ENCODE peak calls at places on chromosomes 16 and 17, in seven cellular contexts. G is HCT116, D is GM12878, C is A549, V is H1, H is K562, M is HepG2. Y is an unnamed sample.

GRCh38 chr17:68809148-68809547 is 146.0 kb downstream of the ABCA8 start:
- DNase-seq in M (no peak), G (no peak), D (no peak), C (no peak), H (no peak), V (no peak), Y (no peak)

GRCh38 chr17:82283208-82283749 is 9.8 kb upstream of the CSNK1D start:
- DNase-seq in M (no peak), C (peak; percentile 69), V (no peak), H (no peak), D (no peak), G (no peak), Y (peak; percentile 93)

GRCh38 chr17:77072670-77073069 is 68.1 kb upstream of the SEC14L1 start:
- DNase-seq in V (no peak), D (no peak), G (no peak), H (peak; percentile 79), M (no peak), C (no peak), Y (no peak)

GRCh38 chr17:32487460-32488176 is 825 bp downstream of the CDK5R1 start:
- DNase-seq in D (no peak), G (no peak), M (no peak), V (no peak), H (peak; percentile 37), C (peak; percentile 31), Y (no peak)

GRCh38 chr17:5585814-5586558 is 1.7 kb upstream of the NLRP1 start:
- DNase-seq in C (no peak), H (no peak), G (no peak), M (no peak), D (peak; percentile 51), V (no peak), Y (peak; percentile 31)

GRCh38 chr17:40772101-40772500 is at the start of gene KRT26:
- DNase-seq in H (no peak), D (no peak), V (no peak), G (no peak), M (no peak), C (no peak), Y (no peak)

GRCh38 chr17:77675411-77675810 is 283.1 kb upstream of the TNRC6C start:
- DNase-seq in C (no peak), H (no peak), V (no peak), M (no peak), G (no peak), D (no peak), Y (no peak)

GRCh38 chr16:84518804-84519341 is 14.4 kb upstream of the MEAK7 start:
- DNase-seq in H (no peak), M (no peak), D (no peak), C (no peak), V (no peak), G (no peak), Y (no peak)

GRCh38 chr17:74027539-74027938 is 175.9 kb upstream of the RPL38 start:
- DNase-seq in C (no peak), V (no peak), D (no peak), G (no peak), H (no peak), M (no peak), Y (no peak)

GRCh38 chr17:2222901-2223616 is 80.5 kb downstream of the SMG6 start:
- DNase-seq in C (no peak), V (no peak), G (no peak), D (peak; percentile 81), M (no peak), H (no peak), Y (peak; percentile 80)

DNA sequence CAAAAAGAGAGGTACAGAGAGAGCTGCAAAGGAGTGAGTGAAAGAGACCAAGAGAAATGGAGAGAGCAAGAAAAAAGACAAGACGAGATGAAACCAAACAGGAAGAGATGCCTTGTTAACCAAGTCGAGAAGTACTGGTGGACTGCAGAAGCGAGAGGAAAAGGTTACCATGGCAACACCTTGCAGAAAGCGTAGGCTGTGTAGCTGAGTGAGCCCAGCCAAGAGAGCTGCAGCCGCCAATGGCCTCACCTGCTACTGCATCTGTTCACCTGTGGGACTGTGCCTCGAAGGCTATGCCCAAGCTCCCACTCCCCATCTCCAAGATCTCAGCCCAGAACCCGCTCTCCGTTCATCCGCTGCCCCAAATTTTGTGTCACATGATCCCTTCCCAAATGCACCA is 161.3 kb downstream of the SLC39A11 start:
- DNase-seq in M (no peak), D (peak; percentile 25), H (no peak), C (no peak), G (no peak), V (no peak), Y (no peak)
- TF ChIP-seq CEBPB in M (no peak), D (no peak), H (no peak), C (no peak), G (no peak), V (no peak), Y (no peak)

DNA sequence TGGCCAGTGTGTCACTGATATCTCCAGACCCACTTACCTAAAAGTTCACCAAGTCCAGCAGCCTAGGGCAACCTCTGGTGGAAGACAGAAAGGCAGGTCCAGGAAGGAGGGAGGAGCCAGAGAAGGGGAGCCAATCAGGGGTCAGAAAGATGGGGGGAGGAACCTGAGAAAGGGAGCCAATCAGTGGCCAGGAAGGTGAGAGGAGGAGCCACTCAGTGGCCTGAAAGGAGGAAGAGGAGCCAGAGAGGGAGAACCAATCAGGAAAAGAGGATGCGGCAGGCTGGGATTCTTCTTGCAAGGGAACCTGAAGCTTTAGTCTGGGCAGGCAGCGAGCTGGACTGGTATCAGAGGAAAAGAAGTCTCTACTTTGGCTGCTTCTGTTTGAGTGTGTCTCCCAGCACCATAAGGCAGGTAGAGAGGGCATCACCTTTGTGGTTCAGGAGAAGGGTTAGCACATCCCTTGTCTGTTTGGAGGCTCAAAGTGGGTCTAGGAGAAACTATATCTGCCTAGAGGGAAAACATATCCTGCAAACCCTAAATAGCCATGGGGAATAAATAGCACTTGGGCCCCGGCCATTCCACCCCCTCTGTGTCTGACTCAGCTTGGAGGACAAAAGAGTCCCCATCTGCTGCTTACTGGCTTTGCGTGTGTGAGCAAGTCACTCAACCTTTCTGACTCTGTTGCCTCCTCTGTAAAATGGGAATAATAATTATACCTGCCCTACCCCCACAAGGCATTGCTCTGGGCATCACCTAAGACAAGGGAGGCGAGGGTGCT is 43.4 kb upstream of the CRHR1 start:
- DNase-seq in D (no peak), C (peak; percentile 63), H (peak; percentile 93), G (peak; percentile 89), M (peak; percentile 35), V (peak; percentile 53), Y (peak; percentile 13)
- TF ChIP-seq CEBPB in D (no peak), C (no peak), H (no peak), G (no peak), M (no peak), V (no peak), Y (no peak)

GRCh38 chr16:24844101-24845030 is 1.4 kb upstream of the SLC5A11 start:
- DNase-seq in H (peak; percentile 91), C (peak; percentile 93), M (peak; percentile 90), G (peak; percentile 42), V (no peak), D (no peak), Y (peak; percentile 28)
- TF ChIP-seq CEBPB in H (no peak), C (peak; percentile 31), M (no peak), G (no peak), V (no peak), D (no peak), Y (no peak)

GRCh38 chr17:64507418-64507766 is 615 bp downstream of the CEP95 start:
- DNase-seq in V (no peak), M (peak; percentile 76), G (no peak), C (peak; percentile 76), D (no peak), H (peak; percentile 47), Y (peak; percentile 68)
- TF ChIP-seq CEBPB in V (no peak), M (no peak), G (no peak), C (no peak), D (no peak), H (no peak), Y (no peak)

DNA sequence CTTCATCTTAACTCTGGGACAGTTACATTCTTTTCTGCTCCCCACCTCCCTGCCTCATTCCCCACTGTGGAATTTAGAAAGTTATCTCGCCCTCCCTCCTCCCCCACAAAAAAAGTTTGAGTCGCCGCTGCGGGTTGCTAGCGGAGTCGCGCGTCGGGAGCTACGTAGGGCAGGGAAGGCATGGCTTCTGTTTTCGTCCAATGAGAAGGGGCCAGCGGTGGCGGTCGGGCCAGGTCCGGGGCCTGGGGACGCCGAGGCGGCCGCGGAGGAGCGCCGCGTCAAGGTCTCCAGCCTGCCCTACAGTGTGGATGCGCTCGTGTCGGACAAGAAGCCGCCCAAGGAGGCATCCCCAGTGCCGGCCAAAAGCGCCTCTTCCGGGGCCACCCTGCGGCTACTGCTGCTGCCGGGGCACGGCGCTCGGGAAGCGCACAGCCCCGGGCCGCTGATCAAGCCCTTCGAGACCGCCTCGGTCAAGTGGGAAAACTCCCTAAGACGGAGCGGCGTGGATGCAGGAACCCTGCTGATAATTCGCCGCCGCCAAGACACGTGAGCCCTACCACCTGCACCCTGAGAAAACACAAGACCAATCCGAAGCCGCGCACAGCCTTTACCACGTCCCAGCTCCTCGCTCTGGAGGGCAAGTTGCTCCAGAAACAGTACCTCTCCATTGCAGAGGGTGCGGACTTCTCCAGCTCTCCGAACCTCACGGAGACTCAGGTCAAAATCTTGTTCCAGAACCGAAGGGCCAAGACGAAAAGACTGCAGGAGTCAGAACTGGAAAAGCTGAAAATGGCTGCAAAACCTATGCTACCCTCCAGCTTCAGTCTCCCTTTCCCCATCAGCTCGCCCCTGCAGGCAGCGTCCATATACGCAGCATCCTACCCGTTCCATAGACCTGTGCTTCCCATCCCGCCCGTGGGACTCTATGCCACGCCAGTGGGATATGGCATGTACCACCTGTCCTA is 8.9 kb downstream of the OR4D1 start:
- DNase-seq in D (no peak), G (no peak), M (no peak), C (peak; percentile 50), H (peak; percentile 29), V (no peak), Y (no peak)
- TF ChIP-seq CEBPB in D (no peak), G (no peak), M (no peak), C (no peak), H (no peak), V (no peak), Y (no peak)